ENCODE peak calls at places on chromosome 1, in nine cellular contexts. W is sigmoid colon, Q is body of pancreas, F is H1, G is right lobe of liver, S is ovary, U is tibial nerve, A is heart left ventricle, M is prostate gland. T is an unnamed sample.

GRCh38 chr1:97668945-97669344 is 251.9 kb downstream of the DPYD start:
- DNase-seq in W (no peak), Q (peak), F (no peak), G (no peak), S (no peak), U (no peak), A (no peak), M (no peak), T (no peak)

GRCh38 chr1:228154021-228154684 is 4.4 kb downstream of the GJC2 start:
- DNase-seq in W (peak), Q (no peak), F (no peak), G (no peak), S (no peak), U (no peak), A (peak), M (no peak), T (no peak)

GRCh38 chr1:227899820-227900449 is 47.8 kb downstream of the WNT9A start:
- DNase-seq in W (peak), Q (no peak), F (peak), G (peak), S (peak), U (no peak), A (peak), M (no peak), T (peak)

GRCh38 chr1:23452011-23452411 is 27.5 kb upstream of the TCEA3 start:
- DNase-seq in W (peak), Q (peak), F (no peak), G (peak), S (no peak), U (no peak), A (no peak), M (peak), T (peak)

GRCh38 chr1:29259802-29260441 is 23.6 kb downstream of the PTPRU start:
- DNase-seq in W (peak), Q (peak), F (peak), G (peak), S (peak), U (peak), A (peak), M (no peak), T (peak)

GRCh38 chr1:58035523-58035922 is 511.0 kb downstream of the OMA1 start:
- DNase-seq in W (no peak), Q (no peak), F (no peak), G (no peak), S (no peak), U (no peak), A (no peak), M (no peak), T (no peak)

GRCh38 chr1:11187000-11187399 is 2.2 kb upstream of the ANGPTL7 start:
- DNase-seq in W (no peak), Q (no peak), F (no peak), G (no peak), S (no peak), U (no peak), A (no peak), M (no peak), T (no peak)

GRCh38 chr1:56437959-56438358 is 141.4 kb downstream of the PLPP3 start:
- DNase-seq in W (no peak), Q (no peak), F (no peak), G (no peak), S (no peak), U (no peak), A (no peak), M (no peak), T (no peak)

GRCh38 chr1:71921935-71922559 is 360.3 kb downstream of the NEGR1 start:
- DNase-seq in W (no peak), Q (no peak), F (no peak), G (peak), S (no peak), U (no peak), A (no peak), M (no peak), T (no peak)

GRCh38 chr1:159802060-159802459 is at the start of gene FCRL6:
- DNase-seq in W (no peak), Q (no peak), F (no peak), G (no peak), S (no peak), U (no peak), A (no peak), M (no peak), T (no peak)

GRCh38 chr1:116733466-116734108 is 20.6 kb upstream of the CD2 start:
- DNase-seq in W (no peak), Q (no peak), F (no peak), G (no peak), S (no peak), U (no peak), A (no peak), M (no peak), T (no peak)

GRCh38 chr1:41657679-41658078 is 173.2 kb upstream of the EDN2 start:
- DNase-seq in W (peak), Q (no peak), F (no peak), G (no peak), S (no peak), U (no peak), A (no peak), M (no peak), T (no peak)
- TF ChIP-seq CTCF in W (no peak), Q (no peak), F (no peak), G (no peak), S (no peak), U (no peak), A (no peak), M (no peak), T (no peak)

GRCh38 chr1:150575518-150576366 is 3.7 kb downstream of the MCL1 start:
- DNase-seq in W (no peak), Q (no peak), F (no peak), G (no peak), S (no peak), U (no peak), A (no peak), M (no peak), T (no peak)
- TF ChIP-seq POLR2A in W (no peak), Q (peak), F (no peak), G (peak), S (no peak), U (no peak), A (no peak), M (peak), T (no peak)

GRCh38 chr1:198151688-198152087 is 5.1 kb upstream of the NEK7 start:
- DNase-seq in W (no peak), Q (no peak), F (no peak), G (no peak), S (no peak), U (no peak), A (no peak), M (no peak), T (no peak)
- TF ChIP-seq CTCF in W (no peak), Q (no peak), F (no peak), G (no peak), S (no peak), U (no peak), A (no peak), M (no peak), T (no peak)

DNA sequence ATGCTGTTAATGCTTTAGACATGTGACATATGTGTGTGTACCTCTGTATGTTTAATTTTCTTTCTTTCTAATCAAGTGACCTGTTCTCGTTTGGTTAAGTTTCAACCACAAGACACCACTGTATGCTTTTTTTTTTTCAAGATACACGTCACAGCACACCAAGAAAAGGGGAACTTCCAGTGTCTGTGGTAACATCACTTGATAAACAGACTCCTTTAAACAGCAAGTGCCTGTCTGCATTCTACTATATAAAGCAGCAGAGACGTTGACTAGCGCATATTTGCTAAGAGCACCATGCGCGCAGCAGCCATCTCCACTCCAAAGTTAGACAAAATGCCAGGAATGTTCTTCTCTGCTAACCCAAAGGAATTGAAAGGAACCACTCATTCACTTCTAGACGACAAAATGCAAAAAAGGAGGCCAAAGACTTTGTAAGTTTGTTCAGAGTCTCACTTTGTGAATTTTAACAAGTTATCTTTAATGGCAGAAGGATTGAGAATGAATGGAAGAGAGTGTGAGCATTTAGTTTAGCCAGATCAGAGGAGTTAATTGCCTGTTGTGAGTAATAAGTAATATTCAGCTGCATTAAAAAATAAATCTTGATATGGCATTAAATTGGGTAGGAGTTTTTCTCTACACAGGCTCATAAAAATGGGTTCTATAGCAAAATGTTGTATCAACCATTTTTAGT is at the start of gene RGS1:
- DNase-seq in W (peak), Q (peak), F (no peak), G (no peak), S (no peak), U (peak), A (peak), M (no peak), T (peak)
- TF ChIP-seq POLR2A in W (peak), Q (peak), F (no peak), G (peak), S (no peak), U (peak), A (no peak), M (no peak), T (peak)

GRCh38 chr1:180502361-180503273 is at the start of gene ACBD6:
- DNase-seq in W (peak), Q (peak), F (peak), G (peak), S (peak), U (peak), A (peak), M (peak), T (peak)
- TF ChIP-seq CTCF in W (no peak), Q (peak), F (peak), G (no peak), S (no peak), U (peak), A (peak), M (peak), T (no peak)

GRCh38 chr1:155002479-155003226 is at the start of gene ZBTB7B:
- DNase-seq in W (no peak), Q (peak), F (no peak), G (peak), S (peak), U (no peak), A (peak), M (peak), T (peak)
- TF ChIP-seq POLR2A in W (no peak), Q (peak), F (no peak), G (no peak), S (peak), U (no peak), A (no peak), M (peak), T (peak)

GRCh38 chr1:188958461-188959115 is 1519.1 kb downstream of the BRINP3 start:
- DNase-seq in W (no peak), Q (no peak), F (no peak), G (no peak), S (no peak), U (no peak), A (no peak), M (no peak), T (no peak)
- TF ChIP-seq CTCF in W (no peak), Q (no peak), F (no peak), G (no peak), S (no peak), U (no peak), A (no peak), M (no peak), T (no peak)

T was measured in transverse colon.